ENCODE peak calls at places on chromosomes 2 and 18, in seven cellular contexts. J, E, U, V, I, C and L are unnamed samples.

GRCh38 chr2:43110442-43110871 is 115.9 kb downstream of the ZFP36L2 start:
- DNase-seq in J (peak; percentile 41), E (peak; percentile 14), U (no peak), V (no peak), I (no peak), C (no peak), L (no peak)

GRCh38 chr2:192298664-192299063 is 103.9 kb upstream of the TMEFF2 start:
- DNase-seq in J (no peak), E (peak; percentile 46), U (no peak), V (no peak), I (no peak), C (no peak), L (no peak)

GRCh38 chr18:50203801-50204604 is 9.1 kb upstream of the MYO5B start:
- DNase-seq in J (no peak), E (peak; percentile 91), U (peak; percentile 65), V (no peak), I (peak; percentile 41), C (peak; percentile 24), L (peak; percentile 69)

GRCh38 chr2:152782171-152782570 is 63.8 kb downstream of the ARL6IP6 start:
- DNase-seq in J (no peak), E (no peak), U (no peak), V (no peak), I (no peak), C (no peak), L (no peak)

GRCh38 chr2:96265349-96265839 is 403 bp downstream of the TMEM127 start:
- DNase-seq in J (peak; percentile 59), E (peak; percentile 66), U (peak; percentile 65), V (no peak), I (no peak), C (peak; percentile 37), L (peak; percentile 73)

GRCh38 chr2:152611458-152612231 is 105.6 kb downstream of the PRPF40A start:
- DNase-seq in J (peak; percentile 30), E (no peak), U (no peak), V (no peak), I (no peak), C (no peak), L (no peak)

GRCh38 chr18:9775172-9775571 is 67.1 kb downstream of the RAB31 start:
- DNase-seq in J (no peak), E (no peak), U (no peak), V (no peak), I (no peak), C (no peak), L (no peak)

GRCh38 chr18:74493689-74494088 is 2.5 kb upstream of the CNDP2 start:
- DNase-seq in J (no peak), E (peak; percentile 61), U (peak; percentile 31), V (peak; percentile 62), I (no peak), C (peak; percentile 14), L (no peak)

GRCh38 chr2:204973546-204974071 is 428.3 kb downstream of the PARD3B start:
- DNase-seq in J (no peak), E (no peak), U (no peak), V (no peak), I (no peak), C (no peak), L (no peak)

GRCh38 chr2:75608684-75609333 is 37.8 kb upstream of the MRPL19 start:
- DNase-seq in J (peak; percentile 46), E (peak; percentile 83), U (peak; percentile 75), V (peak; percentile 33), I (peak; percentile 71), C (peak; percentile 78), L (peak; percentile 72)

GRCh38 chr2:70596293-70596692 is 42.7 kb upstream of the TGFA start:
- DNase-seq in J (no peak), E (no peak), U (no peak), V (no peak), I (no peak), C (no peak), L (no peak)

GRCh38 chr2:181774601-181775179 is 94.4 kb upstream of the NEUROD1 start:
- DNase-seq in J (no peak), E (no peak), U (no peak), V (no peak), I (no peak), C (no peak), L (no peak)

GRCh38 chr18:36514778-36515177 is 217.3 kb downstream of the FHOD3 start:
- DNase-seq in J (no peak), E (peak; percentile 42), U (no peak), V (no peak), I (no peak), C (no peak), L (no peak)

GRCh38 chr18:14089781-14090180 is 42.5 kb downstream of the ZNF519 start:
- DNase-seq in J (no peak), E (peak; percentile 37), U (no peak), V (no peak), I (no peak), C (no peak), L (no peak)

GRCh38 chr2:63301481-63301880 is 250.9 kb downstream of the OTX1 start:
- DNase-seq in J (no peak), E (peak; percentile 14), U (no peak), V (no peak), I (no peak), C (no peak), L (no peak)

GRCh38 chr2:98805412-98806265 is 74.7 kb upstream of the MGAT4A start:
- DNase-seq in J (no peak), E (no peak), U (peak; percentile 26), V (no peak), I (no peak), C (no peak), L (no peak)

GRCh38 chr18:75309564-75309963 is 99.0 kb downstream of the TSHZ1 start:
- DNase-seq in J (no peak), E (peak; percentile 19), U (no peak), V (no peak), I (no peak), C (no peak), L (no peak)

GRCh38 chr18:9649164-9649540 is 34.8 kb upstream of the PPP4R1 start:
- DNase-seq in J (no peak), E (no peak), U (no peak), V (no peak), I (no peak), C (no peak), L (no peak)

GRCh38 chr2:118477111-118477517 is 370.3 kb downstream of the EN1 start:
- DNase-seq in J (no peak), E (no peak), U (peak; percentile 10), V (no peak), I (no peak), C (no peak), L (no peak)
- TF ChIP-seq CTCF in J (no peak), E (no peak), U (no peak), V (no peak), I (no peak), C (no peak), L (no peak)

GRCh38 chr2:219460424-219460926 is 25.8 kb downstream of the SPEG start:
- DNase-seq in J (peak; percentile 77), E (peak; percentile 74), U (peak; percentile 76), V (no peak), I (no peak), C (no peak), L (peak; percentile 91)

GRCh38 chr2:219458996-219459395 is 24.4 kb downstream of the SPEG start:
- DNase-seq in J (no peak), E (no peak), U (no peak), V (no peak), I (no peak), C (no peak), L (no peak)

GRCh38 chr2:219455635-219456034 is 21.0 kb downstream of the SPEG start:
- DNase-seq in J (no peak), E (no peak), U (no peak), V (no peak), I (no peak), C (no peak), L (no peak)

GRCh38 chr2:219459460-219460311 is 25.0 kb downstream of the SPEG start:
- DNase-seq in J (peak; percentile 64), E (peak; percentile 88), U (peak; percentile 87), V (peak; percentile 59), I (peak; percentile 63), C (peak; percentile 75), L (peak; percentile 86)

DNA sequence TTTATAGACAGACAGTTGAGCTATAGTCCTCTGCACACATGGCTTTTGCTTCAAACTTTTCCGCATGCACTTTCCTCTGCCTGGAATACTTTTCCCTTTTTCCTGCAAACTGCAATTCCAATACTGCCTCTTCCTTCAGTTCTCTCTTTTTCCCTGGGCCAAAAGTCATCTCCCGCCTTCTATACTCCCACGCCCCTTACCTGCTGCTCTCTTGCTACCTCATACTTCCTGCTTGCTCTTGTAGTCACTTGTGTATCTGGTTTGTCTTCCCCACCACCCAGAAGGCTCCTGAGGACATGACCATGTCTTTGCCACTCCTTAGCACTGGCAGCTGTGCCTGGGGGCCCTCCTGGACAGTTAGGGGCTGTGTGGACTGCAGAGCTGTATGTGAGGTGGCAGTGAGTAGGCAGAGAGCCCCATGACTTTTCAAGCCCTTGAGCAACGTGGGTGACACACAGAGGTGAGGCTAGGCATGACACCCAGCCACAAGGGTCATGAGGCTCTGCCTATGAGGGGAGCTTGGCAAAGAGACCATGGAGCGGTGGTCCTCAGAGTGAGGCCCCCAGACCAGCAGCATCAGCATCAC is 23.2 kb downstream of the SPEG start:
- DNase-seq in J (no peak), E (peak; percentile 61), U (no peak), V (no peak), I (no peak), C (no peak), L (no peak)
- TF ChIP-seq CTCF in J (peak; percentile 29), E (peak; percentile 60), U (no peak), V (no peak), I (peak; percentile 20), C (no peak), L (no peak)

GRCh38 chr2:209334188-209335017 is 89.4 kb upstream of the MAP2 start:
- DNase-seq in J (peak; percentile 24), E (peak; percentile 85), U (peak; percentile 63), V (peak; percentile 43), I (peak; percentile 40), C (peak; percentile 6), L (peak; percentile 65)

GRCh38 chr2:209331291-209331844 is 92.5 kb upstream of the MAP2 start:
- DNase-seq in J (no peak), E (peak; percentile 80), U (no peak), V (peak; percentile 32), I (no peak), C (peak; percentile 4), L (no peak)
- TF ChIP-seq CTCF in J (peak; percentile 23), E (peak; percentile 82), U (peak; percentile 39), V (peak; percentile 58), I (peak; percentile 68), C (peak; percentile 54), L (peak; percentile 20)

GRCh38 chr2:217948341-217948791 is 54.4 kb downstream of the TNS1 start:
- DNase-seq in J (no peak), E (no peak), U (no peak), V (no peak), I (no peak), C (no peak), L (peak; percentile 7)
- TF ChIP-seq CTCF in J (no peak), E (no peak), U (no peak), V (no peak), I (no peak), C (no peak), L (no peak)